ENCODE peak calls at places on chromosome 14, in nine cellular contexts. T, U, S, O, D, R, H, F and G are unnamed samples.

GRCh38 chr14:54807428-54807827 is 95.2 kb downstream of the GCH1 start:
- DNase-seq in T (no peak), U (no peak), S (no peak), O (no peak), D (no peak), R (no peak), H (no peak), F (no peak), G (no peak)

GRCh38 chr14:102777711-102778615 is 714 bp downstream of the TRAF3 start:
- DNase-seq in T (no peak), U (peak), S (no peak), O (no peak), D (peak), R (peak), H (no peak), F (no peak), G (no peak)

GRCh38 chr14:68379510-68380303 is 413.2 kb downstream of the ZFP36L1 start:
- DNase-seq in T (no peak), U (no peak), S (peak), O (peak), D (peak), R (no peak), H (no peak), F (no peak), G (no peak)

GRCh38 chr14:75247939-75248338 is 30.7 kb upstream of the FOS start:
- DNase-seq in T (no peak), U (no peak), S (no peak), O (no peak), D (no peak), R (no peak), H (no peak), F (no peak), G (no peak)

GRCh38 chr14:100533647-100534485 is 53.4 kb downstream of the BEGAIN start:
- DNase-seq in T (peak), U (no peak), S (peak), O (no peak), D (no peak), R (no peak), H (no peak), F (no peak), G (peak)

GRCh38 chr14:95183082-95183481 is 25.8 kb upstream of the DICER1 start:
- DNase-seq in T (no peak), U (no peak), S (no peak), O (no peak), D (no peak), R (no peak), H (no peak), F (no peak), G (no peak)

GRCh38 chr14:104773505-104774452 is 20.8 kb downstream of the SIVA1 start:
- DNase-seq in T (no peak), U (no peak), S (no peak), O (no peak), D (no peak), R (no peak), H (no peak), F (no peak), G (no peak)

GRCh38 chr14:99271951-99272668 is at the start of gene BCL11B:
- DNase-seq in T (peak), U (peak), S (peak), O (peak), D (peak), R (peak), H (peak), F (peak), G (peak)

GRCh38 chr14:104393898-104394605 is 185.5 kb upstream of the C14orf180 start:
- DNase-seq in T (no peak), U (peak), S (peak), O (peak), D (no peak), R (no peak), H (no peak), F (no peak), G (peak)

GRCh38 chr14:77372304-77372841 is 4.5 kb downstream of the TMED8 start:
- DNase-seq in T (no peak), U (no peak), S (peak), O (no peak), D (peak), R (no peak), H (no peak), F (no peak), G (no peak)

GRCh38 chr14:90675399-90675798 is 140.8 kb downstream of the TTC7B start:
- DNase-seq in T (no peak), U (no peak), S (peak), O (no peak), D (peak), R (no peak), H (no peak), F (no peak), G (no peak)

GRCh38 chr14:53850714-53851296 is 105.8 kb downstream of the BMP4 start:
- DNase-seq in T (no peak), U (no peak), S (peak), O (no peak), D (peak), R (no peak), H (no peak), F (peak), G (no peak)

GRCh38 chr14:22600027-22600426 is 1.9 kb downstream of the ABHD4 start:
- DNase-seq in T (no peak), U (no peak), S (no peak), O (no peak), D (no peak), R (no peak), H (no peak), F (no peak), G (no peak)

GRCh38 chr14:103292426-103293374 is 41.3 kb upstream of the EIF5 start:
- DNase-seq in T (peak), U (peak), S (peak), O (peak), D (peak), R (peak), H (peak), F (peak), G (peak)

GRCh38 chr14:102901633-102902032 is 20.8 kb upstream of the AMN start:
- DNase-seq in T (no peak), U (peak), S (no peak), O (no peak), D (no peak), R (no peak), H (no peak), F (no peak), G (no peak)

GRCh38 chr14:23056956-23057756 is at the start of gene CDH24:
- DNase-seq in T (peak), U (peak), S (peak), O (peak), D (peak), R (peak), H (no peak), F (no peak), G (peak)

GRCh38 chr14:51328089-51328941 is 88.3 kb downstream of the TMX1 start:
- DNase-seq in T (no peak), U (no peak), S (peak), O (no peak), D (peak), R (no peak), H (no peak), F (no peak), G (no peak)

GRCh38 chr14:24813819-24814259 is 179.8 kb upstream of the GZMB start:
- DNase-seq in T (no peak), U (no peak), S (no peak), O (no peak), D (no peak), R (no peak), H (no peak), F (no peak), G (no peak)

GRCh38 chr14:56268653-56269052 is 150.4 kb downstream of the PELI2 start:
- DNase-seq in T (no peak), U (no peak), S (no peak), O (no peak), D (peak), R (no peak), H (no peak), F (no peak), G (no peak)

GRCh38 chr14:29716150-29716549 is 211.5 kb downstream of the PRKD1 start:
- DNase-seq in T (no peak), U (no peak), S (no peak), O (no peak), D (peak), R (no peak), H (no peak), F (no peak), G (no peak)